ENCODE peak calls at places on chromosomes 12 and 14, in six cellular contexts. K is spleen; B is Panc1; T is tibial artery; O is CD8-positive, alpha-beta T cell; N is lower lobe of right lung. S is an unnamed sample. For H3K4me1, the result is how much of the 10 kb centered on the place peaks cover.

GRCh38 chr14:96094211-96094610 is 55.0 kb downstream of the C14orf132 start:
- DNase-seq in B (no peak), T (no peak), K (no peak), N (no peak), O (no peak), S (no peak)

GRCh38 chr12:132279184-132279889 is 50.1 kb downstream of the GALNT9 start:
- DNase-seq in T (no peak), K (no peak), O (no peak), B (no peak), N (peak), S (no peak)

GRCh38 chr12:130222519-130223255 is 60.4 kb downstream of the FZD10 start:
- DNase-seq in B (no peak), N (no peak), K (no peak), O (no peak), T (no peak), S (no peak)

GRCh38 chr14:104094709-104095425 is 9.4 kb downstream of the ASPG start:
- DNase-seq in O (peak), K (peak), B (no peak), T (no peak), N (peak), S (peak)

GRCh38 chr14:103052407-103052806 is 4.9 kb downstream of the CDC42BPB start:
- DNase-seq in N (peak), T (peak), O (no peak), B (no peak), K (peak), S (peak)

GRCh38 chr12:24039113-24039525 is 89.6 kb upstream of the SOX5 start:
- DNase-seq in O (no peak), K (no peak), T (no peak), N (no peak), B (no peak), S (no peak)

GRCh38 chr12:131755305-131756113 is 44.6 kb downstream of the SFSWAP start:
- DNase-seq in B (no peak), O (peak), T (no peak), N (no peak), K (peak), S (no peak)

GRCh38 chr12:79127268-79127895 is 262.8 kb downstream of the SYT1 start:
- DNase-seq in O (no peak), K (no peak), N (no peak), T (no peak), B (no peak), S (no peak)

GRCh38 chr14:85566603-85567002 is 36.7 kb downstream of the FLRT2 start:
- DNase-seq in N (no peak), B (peak), O (no peak), T (no peak), K (no peak), S (no peak)

GRCh38 chr12:109995366-109995702 is 834 bp downstream of the GIT2 start:
- DNase-seq in B (no peak), N (no peak), T (no peak), O (no peak), K (no peak), S (no peak)

GRCh38 chr12:132686831-132687210 is 321 bp downstream of the POLE start:
- DNase-seq in K (no peak), B (no peak), O (no peak), T (no peak), N (peak), S (no peak)

GRCh38 chr12:91381309-91381804 is 198.7 kb upstream of the DCN start:
- DNase-seq in N (no peak), O (no peak), B (no peak), T (no peak), K (no peak), S (no peak)

GRCh38 chr12:48682927-48683326 is 889 bp upstream of the KANSL2 start:
- DNase-seq in K (no peak), O (no peak), T (no peak), B (no peak), N (no peak), S (no peak)

GRCh38 chr12:95505039-95505438 is 31.1 kb downstream of the METAP2 start:
- DNase-seq in K (no peak), T (no peak), O (no peak), B (no peak), N (no peak), S (no peak)

GRCh38 chr14:72479471-72479931 is 414.4 kb downstream of the DPF3 start:
- DNase-seq in B (no peak), T (no peak), N (no peak), K (no peak), O (no peak), S (no peak)

GRCh38 chr12:121009744-121010143 is 6.5 kb downstream of the C12orf43 start:
- DNase-seq in N (no peak), B (no peak), K (no peak), T (no peak), O (no peak), S (no peak)

GRCh38 chr12:131205534-131205933 is 251.8 kb downstream of the ADGRD1 start:
- DNase-seq in T (no peak), B (no peak), N (no peak), O (no peak), K (peak), S (peak)

GRCh38 chr14:100982764-100983163 is 79.2 kb upstream of the RTL1 start:
- DNase-seq in K (no peak), O (no peak), N (no peak), B (no peak), T (no peak), S (no peak)

GRCh38 chr12:63151898-63152700 is 1.1 kb upstream of the AVPR1A start:
- DNase-seq in N (no peak), B (peak), K (no peak), O (no peak), T (peak), S (no peak)

GRCh38 chr14:87960013-87960787 is 32.8 kb downstream of the GALC start:
- DNase-seq in O (peak), T (no peak), B (no peak), N (no peak), K (no peak), S (no peak)

GRCh38 chr12:8887285-8887715 is 27.0 kb upstream of the PHC1 start:
- DNase-seq in O (no peak), K (no peak), B (no peak), N (no peak), T (no peak), S (no peak)

GRCh38 chr14:69247691-69248440 is 12.1 kb upstream of the GALNT16 start:
- DNase-seq in T (peak), O (no peak), B (no peak), K (no peak), N (no peak), S (no peak)

GRCh38 chr12:93316623-93316971 is 61.1 kb upstream of the NUDT4 start:
- DNase-seq in O (no peak), N (no peak), T (no peak), K (no peak), B (no peak), S (no peak)

GRCh38 chr14:95445676-95446075 is 70.8 kb downstream of the SYNE3 start:
- DNase-seq in B (no peak), O (no peak), T (no peak), N (no peak), K (no peak), S (no peak)

GRCh38 chr14:105061428-105062047 is 3.7 kb downstream of the GPR132 start:
- DNase-seq in N (peak), B (no peak), K (peak), O (peak), T (peak), S (peak)

GRCh38 chr14:106378191-106378590 is 851.8 kb downstream of the TMEM121 start:
- DNase-seq in B (no peak), K (no peak), T (no peak), O (peak), N (no peak), S (no peak)

GRCh38 chr12:116143883-116144266 is 133.6 kb downstream of the MED13L start:
- DNase-seq in O (no peak), N (no peak), T (no peak), B (no peak), K (no peak), S (no peak)

GRCh38 chr12:81296556-81297305 is 218.9 kb downstream of the ACSS3 start:
- DNase-seq in T (no peak), K (no peak), O (no peak), N (no peak), B (no peak), S (no peak)

GRCh38 chr12:2561367-2561766 is 233.4 kb upstream of the FKBP4 start:
- DNase-seq in K (no peak), B (no peak), O (no peak), T (no peak), N (no peak), S (no peak)

GRCh38 chr14:87888136-87888999 is 104.6 kb downstream of the GALC start:
- DNase-seq in N (no peak), K (no peak), T (peak), B (no peak), O (no peak), S (no peak)

GRCh38 chr12:131775904-131776889 is 52.0 kb upstream of the MMP17 start:
- DNase-seq in N (no peak), B (no peak), K (peak), O (no peak), T (no peak), S (no peak)

GRCh38 chr12:110844551-110845395 is 2.0 kb upstream of the CCDC63 start:
- DNase-seq in K (no peak), O (no peak), N (no peak), T (no peak), B (no peak), S (no peak)

GRCh38 chr12:115341442-115341841 is 657.5 kb upstream of the TBX3 start:
- DNase-seq in K (no peak), T (peak), O (no peak), N (no peak), B (peak), S (no peak)

GRCh38 chr14:71739273-71739990 is 192.8 kb upstream of the RGS6 start:
- DNase-seq in K (no peak), T (no peak), B (no peak), N (no peak), O (no peak), S (no peak)

GRCh38 chr14:71675126-71675901 is 256.9 kb upstream of the RGS6 start:
- DNase-seq in K (no peak), N (no peak), B (no peak), T (no peak), O (no peak), S (no peak)

GRCh38 chr12:30795410-30795659 is 40.6 kb upstream of the CAPRIN2 start:
- DNase-seq in T (no peak), B (no peak), N (no peak), O (no peak), K (no peak), S (no peak)

GRCh38 chr12:31922341-31923062 is 36.7 kb upstream of the RESF1 start:
- DNase-seq in T (no peak), O (no peak), N (no peak), B (no peak), K (no peak), S (no peak)

GRCh38 chr14:51727526-51727925 is 75.8 kb downstream of the FRMD6 start:
- DNase-seq in B (no peak), K (no peak), O (no peak), N (no peak), T (no peak), S (no peak)
- H3K4me1 ChIP-seq in B (under half), K (under half), O (under half), N (under half), T (under half), S (under half)

DNA sequence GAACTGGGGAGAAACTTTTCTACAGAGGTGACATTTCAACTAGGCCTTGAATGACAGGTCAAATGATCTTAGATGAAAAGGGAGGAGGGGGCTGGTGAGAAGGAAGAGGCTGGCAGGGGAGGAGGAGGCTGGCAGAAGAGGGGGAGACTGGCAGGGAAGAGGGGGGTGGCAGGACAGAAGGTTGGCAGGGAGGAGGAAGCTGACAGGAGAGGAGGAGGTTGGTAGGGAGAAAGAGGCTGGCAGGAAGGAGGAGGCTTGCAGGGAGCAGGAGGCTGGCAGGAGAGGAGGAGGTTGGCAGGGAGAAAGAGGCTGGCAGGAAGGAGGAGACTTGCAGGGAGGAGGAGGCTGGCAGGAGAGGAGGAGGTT is 63.4 kb upstream of the PPP4R3A start:
- DNase-seq in B (no peak), O (no peak), N (no peak), K (no peak), T (no peak), S (no peak)
- H3K4me3 ChIP-seq in B (no peak), O (peak), N (no peak), K (no peak), T (peak), S (no peak)

GRCh38 chr12:122159879-122160278 is 14.1 kb downstream of the IL31 start:
- DNase-seq in B (no peak), T (no peak), K (no peak), O (no peak), N (no peak), S (no peak)
- TF ChIP-seq CTCF in B (no peak), T (no peak), K (no peak), O (no peak), N (no peak), S (no peak)

GRCh38 chr12:29731556-29731955 is 52.2 kb downstream of the TMTC1 start:
- DNase-seq in T (no peak), N (no peak), O (no peak), K (no peak), B (no peak), S (no peak)

GRCh38 chr12:29730481-29730880 is 53.3 kb downstream of the TMTC1 start:
- DNase-seq in K (no peak), B (no peak), O (no peak), T (no peak), N (no peak), S (no peak)

GRCh38 chr12:29734299-29734698 is 49.4 kb downstream of the TMTC1 start:
- DNase-seq in B (no peak), K (no peak), N (no peak), T (no peak), O (no peak), S (no peak)

GRCh38 chr12:29733060-29733459 is 50.7 kb downstream of the TMTC1 start:
- DNase-seq in B (no peak), K (no peak), N (no peak), T (no peak), O (no peak), S (no peak)

GRCh38 chr12:29732211-29732992 is 51.3 kb downstream of the TMTC1 start:
- DNase-seq in O (no peak), T (no peak), B (no peak), K (no peak), N (no peak), S (no peak)
- H3K4me1 ChIP-seq in O (under half), T (half or more), B (under half), K (under half), N (under half), S (under half)

GRCh38 chr14:91352101-91352500 is 65.5 kb downstream of the CCDC88C start:
- DNase-seq in O (no peak), N (peak), K (peak), B (no peak), T (no peak), S (peak)

GRCh38 chr14:91356218-91356763 is 61.3 kb downstream of the CCDC88C start:
- DNase-seq in O (no peak), N (peak), K (peak), B (no peak), T (no peak), S (no peak)

GRCh38 chr14:91354979-91355685 is 62.5 kb downstream of the CCDC88C start:
- DNase-seq in O (peak), T (no peak), N (peak), B (no peak), K (peak), S (no peak)

GRCh38 chr14:91352696-91353692 is 64.6 kb downstream of the CCDC88C start:
- DNase-seq in K (peak), O (no peak), B (no peak), N (no peak), T (no peak), S (no peak)

DNA sequence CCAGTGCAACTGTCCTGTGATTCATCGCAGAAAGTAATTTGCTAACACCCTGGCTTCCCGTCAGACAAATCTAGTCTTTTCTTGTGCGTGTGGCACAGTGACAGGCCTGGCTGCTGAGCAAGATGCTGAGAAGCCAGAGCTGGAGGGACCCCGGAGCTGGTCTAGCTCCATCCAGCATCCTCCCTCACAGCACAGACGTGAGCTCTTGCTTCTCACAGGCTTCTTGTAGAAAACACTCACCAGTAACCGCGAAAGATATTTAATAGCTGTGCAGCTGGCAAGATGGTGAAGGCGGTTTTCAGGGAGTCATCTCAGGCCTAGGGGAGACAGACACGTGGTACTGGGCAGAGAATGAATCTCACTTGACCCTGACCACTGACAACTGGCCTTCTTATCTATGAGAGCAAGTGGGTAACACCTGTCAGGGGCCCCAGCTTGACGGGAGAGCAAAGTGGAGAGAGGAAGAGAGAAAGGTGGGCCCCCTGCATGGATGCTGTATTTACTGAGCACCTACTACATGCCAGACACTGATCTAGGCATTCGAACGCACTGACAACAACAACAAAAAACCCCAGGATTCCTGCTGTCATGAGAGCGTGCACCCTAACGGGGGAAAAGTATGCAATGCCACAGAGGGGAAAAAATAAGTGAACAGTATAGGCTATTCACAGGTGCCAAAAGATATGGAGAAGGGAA is 63.3 kb downstream of the CCDC88C start:
- DNase-seq in N (no peak), O (no peak), K (peak), B (no peak), T (no peak), S (no peak)
- H3K4me3 ChIP-seq in N (no peak), O (no peak), K (no peak), B (no peak), T (no peak), S (no peak)

DNA sequence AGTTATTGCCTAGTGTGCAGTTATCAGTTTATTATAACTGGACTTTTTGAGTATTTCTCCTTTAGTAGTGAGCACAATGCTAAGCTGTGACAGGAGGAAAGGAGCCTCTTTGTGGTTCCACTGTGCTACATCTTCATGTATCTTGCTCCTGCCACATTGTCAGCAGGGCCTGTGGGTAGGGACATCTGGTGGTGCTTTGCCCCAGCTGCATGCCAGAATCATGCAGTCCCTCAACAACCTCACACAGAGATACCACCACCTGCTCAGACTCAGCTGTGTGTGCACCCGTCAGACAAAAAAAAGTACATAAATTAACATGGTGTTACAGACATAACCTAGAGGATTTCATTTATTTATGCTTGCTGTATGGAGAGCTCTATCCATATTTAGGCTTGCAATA is 51.1 kb downstream of the MIS18BP1 start:
- DNase-seq in T (no peak), O (no peak), B (no peak), K (no peak), N (no peak), S (no peak)
- TF ChIP-seq CTCF in T (no peak), O (no peak), B (peak), K (no peak), N (peak), S (no peak)